ENCODE peak calls at places on chromosome 12, in five cellular contexts. One of them, this sample, is unnamed.

GRCh38 chr12:65853489-65854157 is 29.3 kb downstream of the HMGA2 start:
- DNase-seq in GM12891: no peak
- DNase-seq in NCI-H2029: no peak
- DNase-seq in AML-193: no peak
- DNase-seq in fibroblast of the conjunctiva: no peak
- DNase-seq in this sample: no peak

GRCh38 chr12:14394317-14395058 is 29.0 kb downstream of the ATF7IP start:
- DNase-seq in GM12891: no peak
- DNase-seq in NCI-H2029: peak
- DNase-seq in AML-193: peak
- DNase-seq in fibroblast of the conjunctiva: peak
- DNase-seq in this sample: peak

GRCh38 chr12:54075974-54076373 is 22.3 kb downstream of the HOXC4 start:
- DNase-seq in GM12891: no peak
- DNase-seq in NCI-H2029: no peak
- DNase-seq in AML-193: no peak
- DNase-seq in fibroblast of the conjunctiva: no peak
- DNase-seq in this sample: no peak

GRCh38 chr12:11894890-11895289 is 175.8 kb upstream of the BCL2L14 start:
- DNase-seq in GM12891: no peak
- DNase-seq in NCI-H2029: no peak
- DNase-seq in AML-193: no peak
- DNase-seq in fibroblast of the conjunctiva: no peak
- DNase-seq in this sample: no peak

GRCh38 chr12:47079894-47080724 is at the start of gene AMIGO2:
- DNase-seq in GM12891: no peak
- DNase-seq in NCI-H2029: peak
- DNase-seq in AML-193: no peak
- DNase-seq in fibroblast of the conjunctiva: no peak
- DNase-seq in this sample: no peak

GRCh38 chr12:7190268-7191055 is 976 bp downstream of the PEX5 start:
- DNase-seq in GM12891: peak
- DNase-seq in NCI-H2029: no peak
- DNase-seq in AML-193: no peak
- DNase-seq in fibroblast of the conjunctiva: no peak
- DNase-seq in this sample: no peak

GRCh38 chr12:24864796-24865125 is 84.1 kb downstream of the BCAT1 start:
- DNase-seq in GM12891: peak
- DNase-seq in NCI-H2029: no peak
- DNase-seq in AML-193: no peak
- DNase-seq in fibroblast of the conjunctiva: no peak
- DNase-seq in this sample: no peak

GRCh38 chr12:113858828-113859386 is 107.2 kb downstream of the RBM19 start:
- DNase-seq in GM12891: no peak
- DNase-seq in NCI-H2029: no peak
- DNase-seq in AML-193: no peak
- DNase-seq in fibroblast of the conjunctiva: no peak
- DNase-seq in this sample: no peak

GRCh38 chr12:3200032-3200617 is 122.9 kb downstream of the TSPAN9 start:
- DNase-seq in GM12891: no peak
- DNase-seq in NCI-H2029: peak
- DNase-seq in AML-193: no peak
- DNase-seq in fibroblast of the conjunctiva: no peak
- DNase-seq in this sample: no peak

GRCh38 chr12:103268831-103269514 is 226.8 kb downstream of the C12orf42 start:
- DNase-seq in GM12891: no peak
- DNase-seq in NCI-H2029: peak
- DNase-seq in AML-193: no peak
- DNase-seq in fibroblast of the conjunctiva: no peak
- DNase-seq in this sample: no peak

GRCh38 chr12:25906651-25907340 is 51.7 kb upstream of the RASSF8 start:
- DNase-seq in GM12891: no peak
- DNase-seq in NCI-H2029: no peak
- DNase-seq in AML-193: no peak
- DNase-seq in fibroblast of the conjunctiva: no peak
- DNase-seq in this sample: no peak

GRCh38 chr12:4193821-4194220 is 79.7 kb upstream of the CCND2 start:
- DNase-seq in GM12891: no peak
- DNase-seq in NCI-H2029: no peak
- DNase-seq in AML-193: no peak
- DNase-seq in fibroblast of the conjunctiva: no peak
- DNase-seq in this sample: no peak

GRCh38 chr12:23949212-23950010 is at the start of gene SOX5:
- DNase-seq in GM12891: no peak
- DNase-seq in NCI-H2029: peak
- DNase-seq in AML-193: no peak
- DNase-seq in fibroblast of the conjunctiva: peak
- DNase-seq in this sample: no peak

GRCh38 chr12:9674226-9674590 is 4.7 kb downstream of the CLEC2D start:
- DNase-seq in GM12891: no peak
- DNase-seq in NCI-H2029: no peak
- DNase-seq in AML-193: no peak
- DNase-seq in fibroblast of the conjunctiva: no peak
- DNase-seq in this sample: no peak

GRCh38 chr12:131204416-131205311 is 251.0 kb downstream of the ADGRD1 start:
- DNase-seq in GM12891: no peak
- DNase-seq in NCI-H2029: no peak
- DNase-seq in AML-193: no peak
- DNase-seq in fibroblast of the conjunctiva: no peak
- DNase-seq in this sample: no peak

GRCh38 chr12:9706081-9706685 is 26.7 kb downstream of the CLECL1 start:
- DNase-seq in GM12891: no peak
- DNase-seq in NCI-H2029: no peak
- DNase-seq in AML-193: no peak
- DNase-seq in fibroblast of the conjunctiva: no peak
- DNase-seq in this sample: no peak

GRCh38 chr12:125267114-125267513 is 201.9 kb downstream of the AACS start:
- DNase-seq in GM12891: no peak
- DNase-seq in NCI-H2029: no peak
- DNase-seq in AML-193: no peak
- DNase-seq in fibroblast of the conjunctiva: no peak
- DNase-seq in this sample: no peak

GRCh38 chr12:48814313-48815280 is 3.7 kb upstream of the CACNB3 start:
- DNase-seq in GM12891: peak
- DNase-seq in NCI-H2029: peak
- DNase-seq in AML-193: peak
- DNase-seq in fibroblast of the conjunctiva: peak
- DNase-seq in this sample: peak

GRCh38 chr12:53343978-53344377 is 7.8 kb upstream of the SP7 start:
- DNase-seq in GM12891: no peak
- DNase-seq in NCI-H2029: no peak
- DNase-seq in AML-193: no peak
- DNase-seq in fibroblast of the conjunctiva: no peak
- DNase-seq in this sample: no peak

GRCh38 chr12:5586201-5586600 is 154.3 kb downstream of the NTF3 start:
- DNase-seq in GM12891: no peak
- DNase-seq in NCI-H2029: no peak
- DNase-seq in AML-193: no peak
- DNase-seq in fibroblast of the conjunctiva: no peak
- DNase-seq in this sample: peak

GRCh38 chr12:130687190-130687589 is 28.9 kb downstream of the RIMBP2 start:
- DNase-seq in GM12891: no peak
- DNase-seq in NCI-H2029: no peak
- DNase-seq in AML-193: no peak
- DNase-seq in fibroblast of the conjunctiva: no peak
- DNase-seq in this sample: no peak

GRCh38 chr12:69987453-69988102 is 162.6 kb downstream of the MYRFL start:
- DNase-seq in GM12891: no peak
- DNase-seq in NCI-H2029: no peak
- DNase-seq in AML-193: no peak
- DNase-seq in fibroblast of the conjunctiva: peak
- DNase-seq in this sample: peak

GRCh38 chr12:51262758-51263177 is 7.4 kb downstream of the SMAGP start:
- DNase-seq in GM12891: no peak
- DNase-seq in NCI-H2029: no peak
- DNase-seq in AML-193: peak
- DNase-seq in fibroblast of the conjunctiva: peak
- DNase-seq in this sample: no peak

GRCh38 chr12:72380441-72380840 is 108.3 kb downstream of the TRHDE start:
- DNase-seq in GM12891: no peak
- DNase-seq in NCI-H2029: no peak
- DNase-seq in AML-193: no peak
- DNase-seq in fibroblast of the conjunctiva: no peak
- DNase-seq in this sample: no peak

GRCh38 chr12:47651368-47652254 is 54.2 kb downstream of the RPAP3 start:
- DNase-seq in GM12891: no peak
- DNase-seq in NCI-H2029: peak
- DNase-seq in AML-193: peak
- DNase-seq in fibroblast of the conjunctiva: peak
- DNase-seq in this sample: peak

GRCh38 chr12:77339610-77340009 is 274.2 kb upstream of the E2F7 start:
- DNase-seq in GM12891: no peak
- DNase-seq in NCI-H2029: no peak
- DNase-seq in AML-193: no peak
- DNase-seq in fibroblast of the conjunctiva: peak
- DNase-seq in this sample: peak

GRCh38 chr12:44571031-44571550 is 305.0 kb downstream of the NELL2 start:
- DNase-seq in GM12891: no peak
- DNase-seq in NCI-H2029: no peak
- DNase-seq in AML-193: no peak
- DNase-seq in fibroblast of the conjunctiva: no peak
- DNase-seq in this sample: no peak

GRCh38 chr12:47377414-47378221 is 297.9 kb upstream of the AMIGO2 start:
- DNase-seq in GM12891: no peak
- DNase-seq in NCI-H2029: no peak
- DNase-seq in AML-193: no peak
- DNase-seq in fibroblast of the conjunctiva: peak
- DNase-seq in this sample: peak

GRCh38 chr12:19739195-19739776 is 300.0 kb downstream of the AEBP2 start:
- DNase-seq in GM12891: peak
- DNase-seq in NCI-H2029: peak
- DNase-seq in AML-193: peak
- DNase-seq in fibroblast of the conjunctiva: peak
- DNase-seq in this sample: peak

GRCh38 chr12:106258935-106259334 is 11.1 kb upstream of the CKAP4 start:
- DNase-seq in GM12891: no peak
- DNase-seq in NCI-H2029: no peak
- DNase-seq in AML-193: no peak
- DNase-seq in fibroblast of the conjunctiva: no peak
- DNase-seq in this sample: no peak

This sample was measured in stromal cell of bone marrow.